ENCODE peak calls at places on chromosomes 2 and 18, in nine cellular contexts. H is SJSA1, D is colonic mucosa, K is hepatocyte, L is neural progenitor cell, R is BE2C, F is neuronal stem cell, C is mammary epithelial cell, S is psoas muscle. V is an unnamed sample.

GRCh38 chr2:159797468-159798375 is at the start of gene CD302:
- DNase-seq in H (peak; percentile 70), D (peak; percentile 76), K (peak; percentile 79), L (peak; percentile 77), R (peak; percentile 39), F (peak; percentile 35), C (peak; percentile 21), S (peak; percentile 81), V (peak; percentile 78)

GRCh38 chr2:201621293-201621999 is 21.9 kb downstream of the TMEM237 start:
- DNase-seq in H (no peak), D (no peak), K (no peak), L (no peak), R (no peak), F (no peak), C (no peak), S (no peak), V (no peak)

GRCh38 chr2:136136921-136137320 is 19.0 kb upstream of the CXCR4 start:
- DNase-seq in H (no peak), D (no peak), K (no peak), L (no peak), R (no peak), F (no peak), C (peak; percentile 57), S (no peak), V (no peak)

GRCh38 chr2:48419884-48420511 is 110.0 kb upstream of the STON1 start:
- DNase-seq in H (no peak), D (no peak), K (no peak), L (no peak), R (no peak), F (no peak), C (no peak), S (no peak), V (no peak)

GRCh38 chr2:6922201-6922656 is 5.0 kb downstream of the RNF144A start:
- DNase-seq in H (no peak), D (no peak), K (peak; percentile 54), L (peak; percentile 27), R (peak; percentile 33), F (no peak), C (no peak), S (no peak), V (no peak)

GRCh38 chr2:157938556-157938955 is 62.4 kb upstream of the ACVR1 start:
- DNase-seq in H (no peak), D (peak; percentile 18), K (no peak), L (no peak), R (no peak), F (no peak), C (no peak), S (no peak), V (no peak)

GRCh38 chr2:71506222-71506621 is 52.9 kb downstream of the DYSF start:
- DNase-seq in H (no peak), D (no peak), K (no peak), L (no peak), R (no peak), F (no peak), C (no peak), S (no peak), V (no peak)

GRCh38 chr2:36633470-36634092 is 35.6 kb upstream of the FEZ2 start:
- DNase-seq in H (no peak), D (no peak), K (no peak), L (no peak), R (no peak), F (no peak), C (peak; percentile 59), S (no peak), V (no peak)

GRCh38 chr2:170928036-170928823 is 823 bp upstream of the GORASP2 start:
- DNase-seq in H (no peak), D (peak; percentile 27), K (peak; percentile 19), L (peak; percentile 31), R (no peak), F (no peak), C (peak; percentile 87), S (no peak), V (no peak)

GRCh38 chr2:152523091-152523490 is 188.1 kb downstream of the FMNL2 start:
- DNase-seq in H (no peak), D (no peak), K (no peak), L (no peak), R (no peak), F (no peak), C (peak; percentile 68), S (no peak), V (no peak)

GRCh38 chr2:169509955-169510354 is 453 bp downstream of the KLHL41 start:
- DNase-seq in H (no peak), D (no peak), K (no peak), L (no peak), R (no peak), F (no peak), C (no peak), S (no peak), V (no peak)

GRCh38 chr2:160703648-160704585 is 210.3 kb upstream of the RBMS1 start:
- DNase-seq in H (no peak), D (no peak), K (no peak), L (peak; percentile 78), R (no peak), F (peak; percentile 78), C (no peak), S (peak; percentile 11), V (no peak)

GRCh38 chr2:111975053-111975552 is 76.7 kb downstream of the MERTK start:
- DNase-seq in H (peak; percentile 55), D (no peak), K (peak; percentile 59), L (no peak), R (no peak), F (no peak), C (peak; percentile 98), S (no peak), V (no peak)

DNA sequence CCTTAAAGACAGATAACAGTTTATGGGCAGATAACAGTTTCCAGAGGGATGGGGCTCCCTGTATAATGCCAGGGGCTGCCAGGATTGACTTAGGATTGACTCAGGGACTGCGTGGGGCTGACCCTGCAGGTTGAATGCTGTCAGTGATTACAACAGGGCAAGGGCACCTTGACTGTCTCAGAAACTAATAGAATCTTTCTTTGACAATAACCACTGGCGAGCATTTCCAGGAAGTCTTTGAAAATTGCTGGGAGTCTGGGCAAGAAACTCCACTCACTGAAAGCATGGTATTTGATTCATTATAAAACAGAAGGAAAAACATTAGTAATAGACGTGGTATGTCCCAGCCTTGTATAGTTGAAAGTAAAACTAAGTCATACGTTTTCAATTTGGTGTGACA is 101.0 kb downstream of the GPD2 start:
- DNase-seq in H (no peak), D (no peak), K (no peak), L (no peak), R (no peak), F (no peak), C (no peak), S (no peak), V (no peak)
- H3K27me3 ChIP-seq in H (no peaks in the 10 kb centered on the region), D (no peaks in the 10 kb centered on the region), K (no peaks in the 10 kb centered on the region), L (no peaks in the 10 kb centered on the region), R (no peaks in the 10 kb centered on the region), F (no peaks in the 10 kb centered on the region), C (no peaks in the 10 kb centered on the region), S (no peaks in the 10 kb centered on the region), V (no peaks in the 10 kb centered on the region)

GRCh38 chr2:230220347-230220969 is 674 bp upstream of the SP110 start:
- DNase-seq in H (no peak), D (no peak), K (no peak), L (no peak), R (no peak), F (no peak), C (no peak), S (no peak), V (no peak)
- H3K4me3 ChIP-seq in H (peak overlapping the region; percentile 48), D (peak overlapping the region; percentile 64), K (peak overlapping the region; percentile 61), L (peak overlapping the region; percentile 40), R (peak overlapping the region; percentile 80), F (no peak overlapping the region), C (peak overlapping the region; percentile 59), S (peak overlapping the region; percentile 68), V (no peak overlapping the region)

DNA sequence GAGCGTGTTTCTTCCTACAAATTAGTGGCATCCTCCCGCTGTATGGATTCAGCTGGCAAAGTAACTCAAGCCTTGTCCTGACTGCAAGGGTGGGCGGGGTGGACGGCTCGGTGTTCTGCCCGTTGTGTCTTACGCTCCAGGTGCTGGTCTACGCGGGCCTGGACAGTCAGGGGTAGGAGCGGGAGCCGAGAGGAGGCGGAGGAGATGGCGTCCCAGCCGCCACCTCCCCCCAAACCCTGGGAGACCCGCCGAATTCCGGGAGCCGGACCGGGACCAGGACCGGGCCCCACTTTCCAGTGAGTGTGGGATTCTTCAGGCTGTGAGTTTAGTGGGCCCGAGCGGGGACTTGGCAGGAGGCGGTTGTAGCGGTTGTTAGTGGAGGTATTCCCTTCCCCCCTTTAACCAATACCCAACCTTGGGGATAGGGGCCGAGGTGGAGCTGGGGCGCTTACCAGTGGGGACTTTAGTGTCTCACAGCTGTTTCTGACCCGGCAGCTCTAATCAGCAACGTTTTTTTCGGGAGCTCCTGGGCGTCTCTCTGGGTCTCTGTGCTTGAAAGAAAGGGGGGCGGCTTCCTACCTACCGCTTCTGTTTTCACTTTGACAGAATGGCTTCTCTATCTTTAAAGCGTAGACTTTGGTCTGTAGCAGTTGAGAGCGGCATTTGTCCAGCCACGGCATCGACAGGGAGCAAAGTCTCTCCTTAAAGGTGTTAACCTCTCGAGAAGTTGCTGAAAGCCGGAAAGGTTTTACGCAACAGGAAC is at the start of the genes PEX13 and PUS10:
- DNase-seq in H (peak; percentile 68), D (peak; percentile 85), K (peak; percentile 83), L (peak; percentile 83), R (peak; percentile 68), F (peak; percentile 65), C (no peak), S (peak; percentile 75), V (peak; percentile 76)
- H3K4me1 ChIP-seq in H (no peaks in the 10 kb centered on the region), D (no peaks in the 10 kb centered on the region), K (no peaks in the 10 kb centered on the region), L (peaks cover 14% of the 10 kb centered on the region), R (no peaks in the 10 kb centered on the region), F (peaks cover 2% of the 10 kb centered on the region), C (peaks cover 9% of the 10 kb centered on the region), S (peaks cover 22% of the 10 kb centered on the region), V (peaks cover 6% of the 10 kb centered on the region)

DNA sequence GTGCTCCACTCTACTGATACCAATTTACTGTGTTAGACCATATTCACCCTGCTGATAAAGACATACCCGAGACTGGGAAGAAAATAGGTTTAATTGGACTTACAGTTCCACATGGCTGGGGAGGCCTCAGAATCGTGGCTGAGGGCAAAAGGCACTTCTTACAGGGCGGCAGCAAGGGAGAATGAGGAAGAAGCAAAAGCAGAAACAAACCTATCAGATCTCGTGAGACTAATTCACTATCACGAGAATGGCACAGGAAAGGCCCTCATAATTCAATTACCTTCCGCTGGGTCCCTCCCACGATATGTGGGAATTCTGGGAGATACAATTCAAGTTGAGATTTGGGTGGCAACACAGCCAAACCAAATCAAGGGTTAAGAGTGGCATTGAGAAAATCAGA is 65.2 kb downstream of the LDLRAD4 start:
- DNase-seq in H (no peak), D (no peak), K (no peak), L (no peak), R (no peak), F (no peak), C (no peak), S (no peak), V (no peak)
- H3K27me3 ChIP-seq in H (peaks cover 5% of the 10 kb centered on the region), D (no peaks in the 10 kb centered on the region), K (no peaks in the 10 kb centered on the region), L (no peaks in the 10 kb centered on the region), R (no peaks in the 10 kb centered on the region), F (no peaks in the 10 kb centered on the region), C (no peaks in the 10 kb centered on the region), S (no peaks in the 10 kb centered on the region), V (no peaks in the 10 kb centered on the region)

GRCh38 chr2:164781394-164781793 is 60.2 kb downstream of the COBLL1 start:
- DNase-seq in H (no peak), D (no peak), K (no peak), L (no peak), R (no peak), F (no peak), C (no peak), S (no peak), V (no peak)
- H3K4me3 ChIP-seq in H (no peak overlapping the region), D (no peak overlapping the region), K (no peak overlapping the region), L (no peak overlapping the region), R (no peak overlapping the region), F (no peak overlapping the region), C (no peak overlapping the region), S (no peak overlapping the region), V (no peak overlapping the region)